ENCODE peak calls at places on chromosomes 3 and 15, in seven cellular contexts. O is neuronal stem cell, G is left lung, C is stomach, N is heart left ventricle, Q is right cardiac atrium, W is PC-3. R is an unnamed sample. For H3K4me1, the result is how much of the 10 kb centered on the place peaks cover.

GRCh38 chr3:117035785-117036184 is 326.2 kb downstream of the TUSC7 start:
- DNase-seq in O (no peak), C (no peak), G (no peak), Q (peak), W (no peak), N (no peak), R (no peak)

GRCh38 chr3:111581403-111582113 is 13.6 kb downstream of the ZBED2 start:
- DNase-seq in N (no peak), C (no peak), W (peak), G (no peak), Q (no peak), O (no peak), R (no peak)

GRCh38 chr3:33105341-33105943 is 8.4 kb upstream of the CRTAP start:
- DNase-seq in N (no peak), G (no peak), Q (no peak), O (no peak), W (no peak), C (no peak), R (no peak)

GRCh38 chr3:13217736-13218540 is 144.7 kb upstream of the IQSEC1 start:
- DNase-seq in N (no peak), G (no peak), C (no peak), W (peak), O (no peak), Q (no peak), R (no peak)

GRCh38 chr15:29596266-29596665 is 226.0 kb downstream of the TJP1 start:
- DNase-seq in N (no peak), C (no peak), G (no peak), Q (no peak), O (no peak), W (peak), R (no peak)

GRCh38 chr3:71893120-71893519 is 108.2 kb upstream of the PROK2 start:
- DNase-seq in N (no peak), W (no peak), Q (no peak), C (no peak), G (no peak), O (no peak), R (no peak)

GRCh38 chr3:65338571-65338970 is 650.8 kb upstream of the ADAMTS9 start:
- DNase-seq in C (no peak), G (no peak), Q (no peak), O (no peak), N (no peak), W (peak), R (no peak)

GRCh38 chr3:160479376-160479775 is 29.8 kb upstream of the TRIM59 start:
- DNase-seq in G (no peak), Q (no peak), C (no peak), W (no peak), O (no peak), N (no peak), R (no peak)

GRCh38 chr3:142649996-142650693 is 54.0 kb downstream of the PLS1 start:
- DNase-seq in Q (no peak), G (no peak), W (no peak), O (no peak), N (no peak), C (no peak), R (no peak)

GRCh38 chr3:45595364-45596154 is 1.0 kb downstream of the LIMD1 start:
- DNase-seq in C (peak), N (peak), Q (peak), O (no peak), W (peak), G (no peak), R (peak)

GRCh38 chr3:9701006-9701405 is 2.6 kb upstream of the CPNE9 start:
- DNase-seq in N (no peak), W (no peak), O (no peak), G (no peak), Q (no peak), C (no peak), R (no peak)

GRCh38 chr3:120450914-120451669 is at the start of gene FSTL1:
- DNase-seq in W (peak), C (no peak), Q (peak), G (peak), O (peak), N (peak), R (no peak)

GRCh38 chr3:11556234-11556633 is 87.5 kb downstream of the VGLL4 start:
- DNase-seq in C (no peak), N (peak), G (no peak), W (no peak), Q (peak), O (no peak), R (peak)

GRCh38 chr3:16407365-16407764 is 106.1 kb downstream of the RFTN1 start:
- DNase-seq in Q (no peak), N (no peak), W (no peak), G (no peak), C (no peak), O (no peak), R (no peak)

GRCh38 chr3:178517665-178518366 is 18.4 kb upstream of the KCNMB2 start:
- DNase-seq in W (no peak), C (no peak), G (no peak), O (no peak), Q (no peak), N (no peak), R (no peak)
- H3K4me1 ChIP-seq in W (under half), C (under half), G (under half), O (under half), Q (under half), N (under half), R (under half)

DNA sequence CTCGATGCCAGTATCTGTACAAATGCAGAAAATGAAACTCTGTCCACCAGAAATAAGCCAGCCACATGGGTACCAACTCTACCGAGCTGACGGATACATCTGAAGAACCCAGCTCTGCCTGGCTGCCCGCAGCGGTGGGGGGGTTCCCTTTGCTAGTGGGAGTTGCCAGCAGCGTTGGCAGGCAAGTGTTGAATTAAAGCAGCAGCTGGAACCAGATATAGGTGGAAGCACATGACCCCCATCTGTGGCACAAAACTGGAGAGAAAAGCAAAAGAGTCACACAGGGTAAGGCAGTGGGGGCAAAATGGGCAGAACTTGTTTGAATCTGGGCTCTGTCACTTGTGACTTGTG is 17.9 kb downstream of the CRYGS start:
- DNase-seq in Q (no peak), G (no peak), W (no peak), N (no peak), O (no peak), C (no peak), R (no peak)
- H3K4me1 ChIP-seq in Q (under half), G (under half), W (under half), N (under half), O (under half), C (under half), R (under half)

GRCh38 chr15:76193934-76194333 is 117.3 kb downstream of the ETFA start:
- DNase-seq in N (no peak), Q (no peak), C (no peak), O (no peak), W (no peak), G (no peak), R (no peak)
- H3K4me1 ChIP-seq in N (under half), Q (under half), C (under half), O (under half), W (under half), G (under half), R (under half)

GRCh38 chr3:85697156-85697555 is 738.4 kb downstream of the CADM2 start:
- DNase-seq in C (no peak), N (no peak), W (no peak), O (no peak), Q (no peak), G (no peak), R (no peak)
- H3K4me1 ChIP-seq in C (under half), N (under half), W (under half), O (under half), Q (under half), G (under half), R (under half)